ENCODE peak calls at places on chromosomes 13 and 19, in seven cellular contexts. C is omental fat pad, D is mammary epithelial cell, F is tibial artery, A is psoas muscle, I is lung, M is endothelial cell. L is an unnamed sample.

GRCh38 chr13:52738719-52739467 is 727 bp downstream of the CNMD start:
- DNase-seq in I (no peak), A (no peak), C (no peak), F (no peak), D (no peak), M (peak; percentile 64), L (no peak)

GRCh38 chr19:8635422-8635821 is 5.0 kb downstream of the NFILZ start:
- DNase-seq in M (no peak), A (no peak), I (no peak), C (no peak), D (no peak), F (no peak), L (no peak)

GRCh38 chr13:70856025-70856424 is 747.8 kb upstream of the KLHL1 start:
- DNase-seq in M (no peak), F (no peak), C (no peak), A (no peak), D (no peak), I (no peak), L (no peak)

GRCh38 chr19:33904681-33905080 is 108.0 kb downstream of the KCTD15 start:
- DNase-seq in D (peak; percentile 67), F (no peak), C (no peak), I (no peak), A (peak; percentile 18), M (peak; percentile 60), L (no peak)

GRCh38 chr13:30473675-30474074 is 7.9 kb upstream of the HMGB1 start:
- DNase-seq in D (no peak), A (no peak), C (no peak), I (no peak), F (no peak), M (no peak), L (no peak)

GRCh38 chr19:56147307-56147706 is 6.2 kb downstream of the ZNF444 start:
- DNase-seq in F (no peak), A (no peak), M (no peak), I (no peak), D (no peak), C (no peak), L (no peak)

GRCh38 chr19:11254662-11255061 is 7.7 kb downstream of the DOCK6 start:
- DNase-seq in D (no peak), A (no peak), F (no peak), C (no peak), I (no peak), M (no peak), L (no peak)

GRCh38 chr13:114004416-114005205 is 30.7 kb upstream of the C13orf46 start:
- DNase-seq in C (peak; percentile 64), D (no peak), A (peak; percentile 30), F (peak; percentile 51), M (no peak), I (no peak), L (peak; percentile 68)

GRCh38 chr19:19540707-19541515 is 2.8 kb downstream of the CILP2 start:
- DNase-seq in C (peak; percentile 47), D (peak; percentile 57), A (no peak), M (peak; percentile 47), I (peak; percentile 47), F (no peak), L (no peak)

GRCh38 chr19:37716140-37716539 is 3.4 kb downstream of the ZNF607 start:
- DNase-seq in M (no peak), D (no peak), F (no peak), I (no peak), C (no peak), A (no peak), L (no peak)

GRCh38 chr19:18710986-18711751 is 27.7 kb downstream of the CRTC1 start:
- DNase-seq in C (no peak), F (peak; percentile 44), A (peak; percentile 66), I (no peak), D (no peak), M (no peak), L (no peak)

GRCh38 chr13:44142540-44142867 is 231.1 kb upstream of the SERP2 start:
- DNase-seq in F (no peak), C (no peak), D (no peak), I (no peak), M (peak; percentile 8), A (no peak), L (no peak)

GRCh38 chr13:41019027-41019487 is at the start of gene ELF1:
- DNase-seq in D (peak; percentile 90), C (no peak), F (peak; percentile 49), M (no peak), A (no peak), I (peak; percentile 68), L (peak; percentile 69)

GRCh38 chr13:112056739-112057433 is 10.1 kb upstream of the SOX1 start:
- DNase-seq in F (no peak), M (no peak), I (no peak), A (no peak), D (no peak), C (no peak), L (no peak)

GRCh38 chr13:66994097-66994496 is 236.0 kb downstream of the PCDH9 start:
- DNase-seq in C (no peak), F (peak; percentile 27), D (peak; percentile 66), A (peak; percentile 51), I (peak; percentile 66), M (peak; percentile 85), L (peak; percentile 18)

GRCh38 chr19:50214699-50215543 is 11.5 kb downstream of the MYH14 start:
- DNase-seq in M (no peak), A (no peak), C (no peak), D (no peak), F (no peak), I (peak; percentile 87), L (no peak)

GRCh38 chr13:98879127-98879520 is 98.7 kb downstream of the DOCK9 start:
- DNase-seq in M (no peak), F (no peak), A (no peak), I (no peak), C (no peak), D (no peak), L (no peak)

GRCh38 chr13:46124967-46125933 is 20.4 kb upstream of the CPB2 start:
- DNase-seq in M (no peak), F (no peak), A (no peak), I (no peak), D (no peak), C (no peak), L (no peak)

GRCh38 chr13:76828316-76828741 is 57.9 kb downstream of the KCTD12 start:
- DNase-seq in M (no peak), I (no peak), C (no peak), F (no peak), A (no peak), D (peak; percentile 39), L (no peak)

GRCh38 chr19:2612619-2613249 is 89.8 kb downstream of the GNG7 start:
- DNase-seq in M (no peak), C (no peak), A (no peak), D (no peak), F (no peak), I (no peak), L (no peak)

GRCh38 chr13:100738176-100738855 is 63.7 kb upstream of the TMTC4 start:
- DNase-seq in M (no peak), A (no peak), F (no peak), C (no peak), D (no peak), I (no peak), L (no peak)

GRCh38 chr19:46723023-46723461 is 6.1 kb upstream of the PRKD2 start:
- DNase-seq in I (no peak), C (no peak), A (no peak), M (no peak), F (no peak), D (no peak), L (no peak)

GRCh38 chr19:10315335-10316214 is at the start of gene FDX2:
- DNase-seq in I (peak; percentile 90), D (peak; percentile 80), A (peak; percentile 91), C (peak; percentile 87), M (peak; percentile 81), F (peak; percentile 84), L (no peak)

GRCh38 chr13:47932953-47933687 is 68.0 kb downstream of the SUCLA2 start:
- DNase-seq in I (no peak), D (peak; percentile 3), A (no peak), F (no peak), M (no peak), C (no peak), L (no peak)

L was measured in ascending aorta.